ENCODE peak calls at places on chromosomes 2 and 18, in nine cellular contexts. U is IMR-90; K is SJSA1; R is endodermal cell; A is RWPE1; N is CD8-positive, alpha-beta T cell; M is right cardiac atrium; Q is Peyer's patch; I is neuronal stem cell. O is an unnamed sample.

GRCh38 chr2:170362313-170362795 is 184.4 kb downstream of the MYO3B start:
- DNase-seq in U (no peak), K (no peak), R (no peak), A (no peak), N (no peak), M (no peak), Q (no peak), I (no peak), O (no peak)

GRCh38 chr2:121588357-121588756 is 57.7 kb downstream of the RNU4ATAC start:
- DNase-seq in U (no peak), K (no peak), R (no peak), A (no peak), N (no peak), M (no peak), Q (no peak), I (no peak), O (no peak)

GRCh38 chr2:237060518-237061312 is 25.0 kb upstream of the COPS8 start:
- DNase-seq in U (peak; percentile 72), K (peak; percentile 67), R (peak; percentile 87), A (peak; percentile 59), N (peak; percentile 11), M (peak; percentile 30), Q (peak; percentile 67), I (peak; percentile 62), O (no peak)

GRCh38 chr2:15595936-15596335 is 4.3 kb downstream of the DDX1 start:
- DNase-seq in U (no peak), K (no peak), R (no peak), A (no peak), N (no peak), M (no peak), Q (no peak), I (no peak), O (no peak)

GRCh38 chr2:190469770-190470169 is 61.6 kb downstream of the MFSD6 start:
- DNase-seq in U (peak; percentile 55), K (no peak), R (no peak), A (peak; percentile 76), N (no peak), M (peak; percentile 26), Q (no peak), I (no peak), O (no peak)

GRCh38 chr2:8234253-8234652 is 447.6 kb upstream of the ID2 start:
- DNase-seq in U (no peak), K (no peak), R (no peak), A (no peak), N (no peak), M (no peak), Q (no peak), I (no peak), O (no peak)

GRCh38 chr2:44275915-44276279 is 617 bp downstream of the SLC3A1 start:
- DNase-seq in U (peak; percentile 36), K (peak; percentile 47), R (no peak), A (peak; percentile 18), N (no peak), M (no peak), Q (no peak), I (no peak), O (no peak)

GRCh38 chr2:48249631-48250473 is 280.1 kb upstream of the STON1 start:
- DNase-seq in U (peak; percentile 64), K (no peak), R (no peak), A (no peak), N (no peak), M (no peak), Q (no peak), I (no peak), O (no peak)

GRCh38 chr2:67797801-67798535 is 264.8 kb downstream of the C1D start:
- DNase-seq in U (peak; percentile 66), K (no peak), R (no peak), A (peak; percentile 3), N (no peak), M (no peak), Q (no peak), I (no peak), O (no peak)

GRCh38 chr2:179179719-179180118 is 84.9 kb downstream of the SESTD1 start:
- DNase-seq in U (no peak), K (no peak), R (no peak), A (no peak), N (no peak), M (no peak), Q (no peak), I (no peak), O (no peak)

GRCh38 chr2:207046642-207047213 is 107.4 kb downstream of the CPO start:
- DNase-seq in U (no peak), K (no peak), R (peak; percentile 46), A (no peak), N (peak; percentile 8), M (no peak), Q (no peak), I (no peak), O (peak; percentile 57)

GRCh38 chr2:67311536-67311935 is 85.6 kb upstream of the ETAA1 start:
- DNase-seq in U (peak; percentile 89), K (peak; percentile 47), R (no peak), A (peak; percentile 57), N (no peak), M (no peak), Q (peak; percentile 61), I (no peak), O (no peak)

GRCh38 chr2:183227191-183227590 is 102.9 kb downstream of the NUP35 start:
- DNase-seq in U (no peak), K (no peak), R (no peak), A (no peak), N (no peak), M (no peak), Q (no peak), I (no peak), O (no peak)

GRCh38 chr2:95297088-95297487 is at the start of gene KCNIP3:
- DNase-seq in U (no peak), K (no peak), R (peak; percentile 70), A (no peak), N (no peak), M (peak; percentile 35), Q (no peak), I (no peak), O (no peak)

GRCh38 chr2:81324046-81324445 is 1019.5 kb upstream of the LRRTM1 start:
- DNase-seq in U (no peak), K (no peak), R (peak; percentile 72), A (no peak), N (no peak), M (no peak), Q (no peak), I (no peak), O (no peak)

GRCh38 chr2:98357856-98358255 is 11.6 kb downstream of the CNGA3 start:
- DNase-seq in U (no peak), K (no peak), R (peak; percentile 85), A (no peak), N (no peak), M (no peak), Q (no peak), I (no peak), O (no peak)

GRCh38 chr18:35407871-35408481 is 30.8 kb upstream of the ZNF396 start:
- DNase-seq in U (peak; percentile 69), K (no peak), R (peak; percentile 67), A (peak; percentile 33), N (peak; percentile 49), M (no peak), Q (peak; percentile 58), I (peak; percentile 56), O (peak; percentile 22)

GRCh38 chr2:178287652-178288344 is 93.5 kb downstream of the OSBPL6 start:
- DNase-seq in U (no peak), K (no peak), R (no peak), A (no peak), N (no peak), M (no peak), Q (no peak), I (no peak), O (no peak)

GRCh38 chr18:35231052-35231451 is 9.8 kb upstream of the ZNF397 start:
- DNase-seq in U (peak; percentile 63), K (peak; percentile 71), R (peak; percentile 90), A (peak; percentile 21), N (peak; percentile 83), M (peak; percentile 78), Q (peak; percentile 94), I (peak; percentile 81), O (peak; percentile 50)

GRCh38 chr18:77043541-77044280 is 88.9 kb downstream of the MBP start:
- DNase-seq in U (peak; percentile 33), K (no peak), R (no peak), A (no peak), N (no peak), M (no peak), Q (no peak), I (no peak), O (no peak)

DNA sequence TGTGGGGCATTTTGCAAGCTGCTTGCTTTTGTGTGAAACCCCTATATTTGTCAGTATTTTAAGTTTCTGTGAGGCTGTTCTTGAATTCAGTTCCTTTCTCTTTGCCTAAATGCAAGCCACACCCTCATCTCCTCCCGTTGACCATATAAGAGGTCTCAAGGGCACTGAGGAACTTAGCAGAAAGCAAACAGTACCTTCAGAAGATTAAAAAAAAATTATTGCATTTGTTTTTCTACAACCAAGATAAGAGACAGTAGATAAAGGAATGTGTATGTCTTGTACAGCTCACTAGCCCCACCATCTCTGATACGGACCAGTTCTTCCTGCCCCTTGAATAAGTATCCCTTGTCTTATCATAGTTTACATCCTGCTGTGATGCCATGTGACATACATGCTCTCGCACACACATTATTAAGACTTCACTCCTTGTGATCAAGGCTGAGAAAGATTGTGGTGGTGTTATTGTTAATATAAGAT is 64.2 kb downstream of the NPAS2 start:
- DNase-seq in U (peak; percentile 42), K (no peak), R (no peak), A (no peak), N (no peak), M (no peak), Q (no peak), I (no peak), O (no peak)
- H3K27ac ChIP-seq in U (no peak overlapping the region), K (no peak overlapping the region), R (no peak overlapping the region), A (no peak overlapping the region), N (no peak overlapping the region), M (no peak overlapping the region), Q (no peak overlapping the region), I (no peak overlapping the region), O (no peak overlapping the region)

GRCh38 chr2:109217362-109218086 is 88.5 kb downstream of the SH3RF3 start:
- DNase-seq in U (peak; percentile 100), K (no peak), R (peak; percentile 17), A (no peak), N (no peak), M (no peak), Q (no peak), I (no peak), O (no peak)
- H3K27ac ChIP-seq in U (peak overlapping the region; percentile 82), K (no peak overlapping the region), R (no peak overlapping the region), A (no peak overlapping the region), N (no peak overlapping the region), M (no peak overlapping the region), Q (peak overlapping the region; percentile 78), I (no peak overlapping the region), O (no peak overlapping the region)

DNA sequence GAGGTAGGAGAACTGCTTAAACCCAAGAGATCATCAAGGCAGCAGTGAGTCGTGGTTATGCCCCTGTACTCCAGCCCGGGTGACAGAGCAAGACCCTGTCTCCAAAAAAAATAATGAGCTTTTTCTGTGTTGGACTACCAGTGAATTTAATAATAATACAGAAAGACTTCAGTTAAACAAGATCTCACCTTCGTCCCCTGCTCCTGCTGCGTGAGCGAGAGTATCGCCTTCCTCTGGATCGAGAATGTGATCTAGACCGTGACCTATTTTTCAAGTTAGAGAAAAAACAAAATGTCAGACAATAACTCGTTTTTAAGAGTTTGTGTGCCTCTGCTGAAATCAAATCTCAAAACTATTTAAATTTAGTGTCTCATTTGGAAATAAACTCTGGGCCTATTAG is 2.8 kb downstream of the SRSF7 start:
- DNase-seq in U (no peak), K (no peak), R (no peak), A (no peak), N (no peak), M (no peak), Q (no peak), I (no peak), O (no peak)
- H3K27ac ChIP-seq in U (no peak overlapping the region), K (no peak overlapping the region), R (no peak overlapping the region), A (peak overlapping the region; percentile 30), N (no peak overlapping the region), M (no peak overlapping the region), Q (no peak overlapping the region), I (no peak overlapping the region), O (peak overlapping the region; percentile 71)

GRCh38 chr2:186575302-186575701 is 14.6 kb upstream of the ITGAV start:
- DNase-seq in U (peak; percentile 99), K (peak; percentile 88), R (no peak), A (peak; percentile 90), N (no peak), M (peak; percentile 31), Q (peak; percentile 59), I (no peak), O (peak; percentile 47)
- H3K27ac ChIP-seq in U (no peak overlapping the region), K (peak overlapping the region; percentile 39), R (no peak overlapping the region), A (no peak overlapping the region), N (no peak overlapping the region), M (no peak overlapping the region), Q (no peak overlapping the region), I (no peak overlapping the region), O (peak overlapping the region; percentile 30)